ENCODE peak calls at places on chromosome 5, in seven cellular contexts. R, Q, V, G, U, M and H are unnamed samples.

GRCh38 chr5:159156839-159157238 is 52.5 kb downstream of the RNF145 start:
- DNase-seq in U (no peak), G (peak; percentile 61), R (no peak), M (peak; percentile 72), Q (peak; percentile 51), V (no peak), H (no peak)

GRCh38 chr5:176995896-176996767 is 10.4 kb downstream of the UIMC1 start:
- DNase-seq in R (peak; percentile 78), M (peak; percentile 43), U (no peak), V (no peak), G (no peak), Q (no peak), H (no peak)

GRCh38 chr5:157236423-157236822 is 29.5 kb upstream of the CYFIP2 start:
- DNase-seq in R (no peak), U (no peak), G (no peak), Q (no peak), M (no peak), V (no peak), H (no peak)

GRCh38 chr5:138177936-138178515 is 404 bp downstream of the BRD8 start:
- DNase-seq in Q (no peak), M (peak; percentile 42), R (no peak), V (no peak), G (peak; percentile 13), U (peak; percentile 18), H (no peak)

GRCh38 chr5:173454764-173455598 is 126.8 kb upstream of the STC2 start:
- DNase-seq in V (no peak), R (peak; percentile 99), U (no peak), G (peak; percentile 20), M (no peak), Q (no peak), H (no peak)

GRCh38 chr5:172280937-172281336 is 2.6 kb downstream of the UBTD2 start:
- DNase-seq in G (no peak), V (no peak), R (peak; percentile 54), U (no peak), Q (no peak), M (no peak), H (no peak)

GRCh38 chr5:16666861-16667481 is 50.2 kb upstream of the RETREG1 start:
- DNase-seq in R (no peak), Q (no peak), U (peak; percentile 35), V (peak; percentile 14), M (no peak), G (peak; percentile 60), H (no peak)

GRCh38 chr5:133565993-133566392 is 46.3 kb downstream of the FSTL4 start:
- DNase-seq in R (no peak), U (no peak), G (peak; percentile 16), M (peak; percentile 46), V (no peak), Q (peak; percentile 3), H (no peak)

GRCh38 chr5:9337908-9338307 is 208.0 kb downstream of the SEMA5A start:
- DNase-seq in U (no peak), M (no peak), G (no peak), Q (no peak), R (peak; percentile 68), V (no peak), H (no peak)

GRCh38 chr5:180330810-180331646 is 22.1 kb downstream of the GFPT2 start:
- DNase-seq in M (no peak), G (peak; percentile 43), R (peak; percentile 97), V (no peak), U (no peak), Q (no peak), H (peak; percentile 19)

GRCh38 chr5:168117469-168117868 is 174.0 kb upstream of the WWC1 start:
- DNase-seq in U (no peak), R (no peak), M (peak; percentile 23), G (no peak), Q (no peak), V (no peak), H (no peak)

GRCh38 chr5:100182402-100182801 is 352.8 kb upstream of the FAM174A start:
- DNase-seq in M (no peak), R (no peak), G (no peak), Q (no peak), V (no peak), U (no peak), H (no peak)

GRCh38 chr5:159095218-159095617 is 4.5 kb downstream of the EBF1 start:
- DNase-seq in Q (no peak), R (no peak), U (no peak), G (no peak), M (no peak), V (no peak), H (no peak)

GRCh38 chr5:151740958-151741373 is 17.5 kb downstream of the ATOX1 start:
- DNase-seq in G (no peak), U (no peak), R (peak; percentile 64), V (no peak), M (no peak), Q (no peak), H (no peak)

GRCh38 chr5:83473344-83474169 is 2.0 kb downstream of the VCAN start:
- DNase-seq in V (peak; percentile 68), R (peak; percentile 87), Q (peak; percentile 82), U (peak; percentile 79), G (peak; percentile 90), M (peak; percentile 78), H (peak; percentile 85)

GRCh38 chr5:103847060-103847459 is 284.5 kb upstream of the NUDT12 start:
- DNase-seq in M (no peak), U (no peak), R (no peak), G (no peak), V (no peak), Q (no peak), H (no peak)

GRCh38 chr5:10406636-10407035 is 35.0 kb upstream of the ROPN1L start:
- DNase-seq in G (no peak), Q (no peak), V (no peak), U (no peak), M (no peak), R (no peak), H (no peak)

GRCh38 chr5:108560581-108560980 is 178.7 kb upstream of the FBXL17 start:
- DNase-seq in V (no peak), Q (no peak), R (peak; percentile 89), U (no peak), G (peak; percentile 28), M (no peak), H (no peak)

GRCh38 chr5:8650197-8650596 is 781.2 kb downstream of the MTRR start:
- DNase-seq in U (no peak), R (no peak), G (no peak), Q (no peak), V (no peak), M (no peak), H (no peak)

GRCh38 chr5:854966-855743 is 4.4 kb upstream of the ZDHHC11 start:
- DNase-seq in Q (no peak), G (no peak), V (no peak), M (no peak), R (no peak), U (no peak), H (peak; percentile 45)

GRCh38 chr5:140381351-140381750 is 20.3 kb upstream of the ANKHD1 start:
- DNase-seq in M (no peak), G (no peak), V (no peak), U (no peak), R (no peak), Q (no peak), H (no peak)

GRCh38 chr5:145574889-145575573 is 260.1 kb downstream of the PRELID2 start:
- DNase-seq in V (no peak), M (no peak), Q (no peak), G (no peak), U (no peak), R (no peak), H (no peak)

GRCh38 chr5:90940227-90940995 is 381.8 kb downstream of the ADGRV1 start:
- DNase-seq in G (no peak), Q (no peak), U (peak; percentile 0), V (peak; percentile 66), R (no peak), M (peak; percentile 58), H (no peak)

GRCh38 chr5:179821298-179822058 is 773 bp downstream of the SQSTM1 start:
- DNase-seq in G (peak; percentile 98), V (peak; percentile 84), U (peak; percentile 87), R (peak; percentile 63), Q (peak; percentile 66), M (peak; percentile 85), H (peak; percentile 98)

GRCh38 chr5:60677831-60678664 is 21.9 kb downstream of the DEPDC1B start:
- DNase-seq in Q (no peak), V (no peak), U (no peak), G (no peak), R (no peak), M (peak; percentile 24), H (no peak)

GRCh38 chr5:103041071-103041676 is 78.8 kb downstream of the GIN1 start:
- DNase-seq in M (peak; percentile 49), U (no peak), G (no peak), R (no peak), V (no peak), Q (no peak), H (no peak)

GRCh38 chr5:11602298-11602697 is 301.9 kb downstream of the CTNND2 start:
- DNase-seq in M (no peak), V (no peak), R (no peak), Q (no peak), G (no peak), U (no peak), H (no peak)

GRCh38 chr5:150781706-150782614 is 3.4 kb downstream of the SMIM3 start:
- DNase-seq in V (no peak), R (peak; percentile 98), U (no peak), G (peak; percentile 67), M (no peak), Q (no peak), H (no peak)

GRCh38 chr5:95835682-95836405 is 13.3 kb upstream of the GLRX start:
- DNase-seq in G (no peak), R (no peak), M (no peak), U (no peak), Q (no peak), V (no peak), H (peak; percentile 81)

GRCh38 chr5:13917061-13917460 is 27.4 kb downstream of the DNAH5 start:
- DNase-seq in U (no peak), M (no peak), R (no peak), G (no peak), Q (no peak), V (no peak), H (no peak)

GRCh38 chr5:173831196-173831914 is 56.8 kb upstream of the CPEB4 start:
- DNase-seq in V (no peak), G (no peak), R (no peak), Q (no peak), M (no peak), U (no peak), H (no peak)

GRCh38 chr5:32713396-32714381 is 2.6 kb downstream of the NPR3 start:
- DNase-seq in V (no peak), G (no peak), U (no peak), R (no peak), Q (no peak), M (no peak), H (peak; percentile 77)

GRCh38 chr5:142206801-142207200 is 98.2 kb downstream of the NDFIP1 start:
- DNase-seq in V (no peak), R (no peak), Q (no peak), M (no peak), U (no peak), G (no peak), H (peak; percentile 25)

GRCh38 chr5:96825243-96825642 is 17.5 kb upstream of the ERAP1 start:
- DNase-seq in G (no peak), Q (no peak), M (no peak), R (no peak), V (no peak), U (no peak), H (no peak)

GRCh38 chr5:107916731-107917725 is 246.3 kb upstream of the EFNA5 start:
- DNase-seq in V (no peak), R (no peak), G (no peak), M (no peak), Q (no peak), U (no peak), H (no peak)

GRCh38 chr5:66642538-66642937 is 46.3 kb downstream of the MAST4 start:
- DNase-seq in V (no peak), R (no peak), G (no peak), Q (no peak), M (no peak), U (no peak), H (no peak)

GRCh38 chr5:98050583-98050982 is 722.9 kb upstream of the RGMB start:
- DNase-seq in G (no peak), V (no peak), U (no peak), M (no peak), Q (no peak), R (no peak), H (no peak)

GRCh38 chr5:123875444-123876264 is 363.7 kb downstream of the CSNK1G3 start:
- DNase-seq in V (no peak), R (no peak), U (peak; percentile 19), Q (peak; percentile 36), G (peak; percentile 24), M (no peak), H (no peak)